ENCODE peak calls at places on chromosomes 5 and 9, in four cellular contexts. One of them, this sample, is unnamed. For H3K27me3, the result is how much of the 10 kb centered on the place peaks cover.

GRCh38 chr5:61933787-61934626 is 372.0 kb upstream of the KIF2A start:
- DNase-seq in iPS DF 6.9: peak
- DNase-seq in tibial artery: no peak
- DNase-seq in endodermal cell: peak
- DNase-seq in this sample: peak

GRCh38 chr5:14552017-14552416 is 29.6 kb upstream of the OTULINL start:
- DNase-seq in iPS DF 6.9: no peak
- DNase-seq in endodermal cell: no peak
- DNase-seq in tibial artery: peak
- DNase-seq in this sample: no peak

GRCh38 chr9:30967484-30967883 is 1417.0 kb upstream of the ACO1 start:
- DNase-seq in tibial artery: no peak
- DNase-seq in endodermal cell: no peak
- DNase-seq in iPS DF 6.9: no peak
- DNase-seq in this sample: no peak

GRCh38 chr5:38926121-38926520 is 80.3 kb downstream of the OSMR start:
- DNase-seq in endodermal cell: no peak
- DNase-seq in tibial artery: no peak
- DNase-seq in iPS DF 6.9: no peak
- DNase-seq in this sample: no peak

GRCh38 chr9:129109504-129109903 is 1.1 kb downstream of the CRAT start:
- DNase-seq in iPS DF 6.9: no peak
- DNase-seq in tibial artery: peak
- DNase-seq in endodermal cell: peak
- DNase-seq in this sample: no peak

GRCh38 chr9:34443533-34443932 is 14.8 kb downstream of the FAM219A start:
- DNase-seq in iPS DF 6.9: no peak
- DNase-seq in tibial artery: no peak
- DNase-seq in endodermal cell: peak
- DNase-seq in this sample: no peak

GRCh38 chr5:177473461-177473991 is at the start of gene DBN1:
- DNase-seq in endodermal cell: peak
- DNase-seq in iPS DF 6.9: no peak
- DNase-seq in tibial artery: no peak
- DNase-seq in this sample: no peak

GRCh38 chr5:68027519-68027918 is 188.0 kb upstream of the PIK3R1 start:
- DNase-seq in iPS DF 6.9: no peak
- DNase-seq in tibial artery: no peak
- DNase-seq in endodermal cell: no peak
- DNase-seq in this sample: no peak

GRCh38 chr9:95447660-95448420 is 68.9 kb downstream of the PTCH1 start:
- DNase-seq in tibial artery: no peak
- DNase-seq in iPS DF 6.9: peak
- DNase-seq in endodermal cell: peak
- DNase-seq in this sample: no peak

GRCh38 chr5:178081571-178082244 is 31.6 kb upstream of the N4BP3 start:
- DNase-seq in iPS DF 6.9: no peak
- DNase-seq in tibial artery: no peak
- DNase-seq in endodermal cell: no peak
- DNase-seq in this sample: no peak

GRCh38 chr9:74610523-74611061 is 113.5 kb downstream of the RORB start:
- DNase-seq in endodermal cell: no peak
- DNase-seq in tibial artery: no peak
- DNase-seq in iPS DF 6.9: no peak
- DNase-seq in this sample: no peak

GRCh38 chr9:6538666-6539071 is 106.9 kb downstream of the GLDC start:
- DNase-seq in iPS DF 6.9: no peak
- DNase-seq in tibial artery: no peak
- DNase-seq in endodermal cell: peak
- DNase-seq in this sample: no peak

GRCh38 chr5:23655674-23656073 is 148.3 kb downstream of the PRDM9 start:
- DNase-seq in endodermal cell: no peak
- DNase-seq in tibial artery: no peak
- DNase-seq in iPS DF 6.9: no peak
- DNase-seq in this sample: no peak

GRCh38 chr5:133121080-133121479 is 69.3 kb downstream of the HSPA4 start:
- DNase-seq in endodermal cell: no peak
- DNase-seq in tibial artery: no peak
- DNase-seq in iPS DF 6.9: no peak
- DNase-seq in this sample: no peak

GRCh38 chr9:97859346-97859745 is 6.3 kb downstream of the FOXE1 start:
- DNase-seq in iPS DF 6.9: no peak
- DNase-seq in tibial artery: no peak
- DNase-seq in endodermal cell: no peak
- DNase-seq in this sample: no peak

GRCh38 chr5:54717870-54718269 is 200.3 kb downstream of the SNX18 start:
- DNase-seq in endodermal cell: no peak
- DNase-seq in tibial artery: no peak
- DNase-seq in iPS DF 6.9: no peak
- DNase-seq in this sample: no peak

GRCh38 chr5:120139039-120139438 is 325.1 kb upstream of the PRR16 start:
- DNase-seq in endodermal cell: no peak
- DNase-seq in tibial artery: peak
- DNase-seq in iPS DF 6.9: no peak
- DNase-seq in this sample: no peak

GRCh38 chr9:113542741-113543140 is 79.2 kb downstream of the RGS3 start:
- DNase-seq in endodermal cell: peak
- DNase-seq in iPS DF 6.9: no peak
- DNase-seq in tibial artery: no peak
- DNase-seq in this sample: no peak

GRCh38 chr5:150137997-150138396 is 17.6 kb downstream of the PDGFRB start:
- DNase-seq in tibial artery: peak
- DNase-seq in endodermal cell: no peak
- DNase-seq in iPS DF 6.9: no peak
- DNase-seq in this sample: no peak

GRCh38 chr9:88739373-88739772 is 204.4 kb downstream of the NXNL2 start:
- DNase-seq in iPS DF 6.9: no peak
- DNase-seq in tibial artery: no peak
- DNase-seq in endodermal cell: no peak
- DNase-seq in this sample: no peak
- H3K4me3 ChIP-seq in iPS DF 6.9: no peak
- H3K4me3 ChIP-seq in tibial artery: no peak
- H3K4me3 ChIP-seq in endodermal cell: no peak
- H3K4me3 ChIP-seq in this sample: no peak

DNA sequence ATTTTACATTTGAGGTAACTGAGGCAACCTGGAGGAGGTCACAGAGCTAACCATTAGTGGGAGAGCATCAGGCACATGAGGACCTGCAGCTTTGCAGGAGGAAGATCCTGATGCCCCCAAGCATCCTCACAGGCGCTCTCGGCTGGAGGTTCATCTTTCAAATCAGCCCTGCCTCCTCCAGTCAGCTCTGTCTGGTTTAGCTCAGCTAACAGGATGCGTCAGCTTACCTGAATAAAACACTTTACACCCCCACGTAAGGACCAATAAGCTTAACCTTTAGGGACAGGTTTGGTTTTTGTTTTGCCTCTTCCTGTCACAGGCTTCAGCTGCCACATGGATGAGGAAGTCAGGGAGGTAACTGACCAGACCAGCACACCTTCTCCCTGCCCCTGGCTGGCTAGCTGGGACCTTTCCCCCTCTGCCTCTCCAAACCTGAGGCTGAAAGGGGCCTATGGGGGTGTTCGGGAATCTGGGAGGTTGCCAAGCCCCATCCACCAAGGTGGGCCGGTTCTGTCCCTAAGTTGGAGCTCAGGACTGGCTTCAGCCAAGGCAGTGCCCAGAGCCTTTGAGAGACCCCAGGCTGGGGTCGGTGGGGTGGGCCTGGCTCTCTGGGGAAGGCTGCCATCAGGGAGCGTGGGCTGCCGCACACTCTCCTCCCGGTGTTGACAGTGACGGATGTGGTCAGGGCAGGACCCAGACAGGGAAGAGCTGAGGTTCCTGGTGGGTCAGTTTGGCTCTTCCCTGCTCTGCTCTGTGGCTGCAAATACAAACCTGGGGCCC is 20.0 kb upstream of the FCN1 start:
- DNase-seq in iPS DF 6.9: no peak
- DNase-seq in endodermal cell: no peak
- DNase-seq in tibial artery: no peak
- DNase-seq in this sample: peak
- H3K27me3 ChIP-seq in iPS DF 6.9: under half
- H3K27me3 ChIP-seq in endodermal cell: under half
- H3K27me3 ChIP-seq in tibial artery: under half
- H3K27me3 ChIP-seq in this sample: under half

GRCh38 chr5:75510836-75511434 is 494 bp downstream of the CERT1 start:
- DNase-seq in endodermal cell: peak
- DNase-seq in tibial artery: peak
- DNase-seq in iPS DF 6.9: no peak
- DNase-seq in this sample: peak

GRCh38 chr5:75514323-75514722 is 2.6 kb downstream of the POLK start:
- DNase-seq in iPS DF 6.9: no peak
- DNase-seq in endodermal cell: no peak
- DNase-seq in tibial artery: no peak
- DNase-seq in this sample: no peak

GRCh38 chr5:75512383-75513074 is 838 bp downstream of the POLK start:
- DNase-seq in endodermal cell: no peak
- DNase-seq in iPS DF 6.9: no peak
- DNase-seq in tibial artery: no peak
- DNase-seq in this sample: peak

GRCh38 chr5:75511435-75512382 is at the start of the genes CERT1 and POLK:
- DNase-seq in iPS DF 6.9: peak
- DNase-seq in tibial artery: peak
- DNase-seq in endodermal cell: peak
- DNase-seq in this sample: peak

DNA sequence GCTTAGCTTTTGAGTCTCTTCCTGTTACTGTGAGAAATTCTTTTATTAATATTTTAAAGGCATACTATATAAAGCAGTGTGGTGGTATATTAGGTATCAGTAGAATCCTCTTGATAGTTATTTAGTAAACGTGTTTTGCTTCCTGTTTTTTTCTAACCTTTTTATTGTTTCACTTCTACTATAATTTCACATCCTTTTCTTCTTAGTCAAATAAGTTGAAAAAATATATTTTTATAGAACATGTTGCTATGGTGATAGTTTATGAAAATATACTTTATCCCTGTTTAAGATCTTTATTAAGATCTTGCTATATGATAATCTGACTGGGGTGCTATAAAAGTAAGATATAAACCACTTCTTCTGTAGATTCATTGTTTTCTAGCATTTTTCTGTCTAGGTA is 2.1 kb downstream of the POLK start:
- DNase-seq in iPS DF 6.9: no peak
- DNase-seq in tibial artery: no peak
- DNase-seq in endodermal cell: no peak
- DNase-seq in this sample: no peak
- H3K4me3 ChIP-seq in iPS DF 6.9: no peak
- H3K4me3 ChIP-seq in tibial artery: no peak
- H3K4me3 ChIP-seq in endodermal cell: no peak
- H3K4me3 ChIP-seq in this sample: no peak

GRCh38 chr5:135544666-135545045 is 8.9 kb upstream of the NEUROG1 start:
- DNase-seq in endodermal cell: peak
- DNase-seq in iPS DF 6.9: no peak
- DNase-seq in tibial artery: no peak
- DNase-seq in this sample: no peak
- H3K27me3 ChIP-seq in endodermal cell: half or more
- H3K27me3 ChIP-seq in iPS DF 6.9: half or more
- H3K27me3 ChIP-seq in tibial artery: under half
- H3K27me3 ChIP-seq in this sample: under half